ENCODE peak calls at places on chromosome 13, in seven cellular contexts. One of them, this sample, is unnamed.

GRCh38 chr13:51147732-51148131 is 36.7 kb upstream of the C13orf42 start:
- DNase-seq in aorta: no peak
- DNase-seq in SK-N-MC: no peak
- DNase-seq in CD4-positive, CD25-positive, alpha-beta regulatory T cell: no peak
- DNase-seq in OCI-LY7: no peak
- DNase-seq in fibroblast of lung: no peak
- DNase-seq in GM12878: no peak
- DNase-seq in this sample: no peak

GRCh38 chr13:48161530-48162179 is 66.8 kb upstream of the MED4 start:
- DNase-seq in OCI-LY7: no peak
- DNase-seq in CD4-positive, CD25-positive, alpha-beta regulatory T cell: no peak
- DNase-seq in aorta: peak
- DNase-seq in fibroblast of lung: no peak
- DNase-seq in GM12878: no peak
- DNase-seq in SK-N-MC: no peak
- DNase-seq in this sample: no peak

GRCh38 chr13:112990783-112991182 is 21.8 kb downstream of the MCF2L start:
- DNase-seq in SK-N-MC: no peak
- DNase-seq in CD4-positive, CD25-positive, alpha-beta regulatory T cell: no peak
- DNase-seq in OCI-LY7: no peak
- DNase-seq in GM12878: no peak
- DNase-seq in fibroblast of lung: no peak
- DNase-seq in aorta: no peak
- DNase-seq in this sample: no peak

GRCh38 chr13:97308735-97309429 is 86.7 kb downstream of the MBNL2 start:
- DNase-seq in SK-N-MC: no peak
- DNase-seq in GM12878: no peak
- DNase-seq in fibroblast of lung: peak
- DNase-seq in CD4-positive, CD25-positive, alpha-beta regulatory T cell: no peak
- DNase-seq in aorta: no peak
- DNase-seq in OCI-LY7: no peak
- DNase-seq in this sample: no peak

GRCh38 chr13:25859528-25859927 is 192.3 kb downstream of the SHISA2 start:
- DNase-seq in OCI-LY7: no peak
- DNase-seq in GM12878: no peak
- DNase-seq in SK-N-MC: no peak
- DNase-seq in fibroblast of lung: no peak
- DNase-seq in aorta: no peak
- DNase-seq in CD4-positive, CD25-positive, alpha-beta regulatory T cell: no peak
- DNase-seq in this sample: no peak

GRCh38 chr13:27730191-27730590 is 62.1 kb upstream of the GSX1 start:
- DNase-seq in GM12878: no peak
- DNase-seq in fibroblast of lung: no peak
- DNase-seq in SK-N-MC: no peak
- DNase-seq in CD4-positive, CD25-positive, alpha-beta regulatory T cell: no peak
- DNase-seq in OCI-LY7: no peak
- DNase-seq in aorta: no peak
- DNase-seq in this sample: peak

GRCh38 chr13:33644607-33645543 is 173.1 kb upstream of the RFC3 start:
- DNase-seq in OCI-LY7: no peak
- DNase-seq in CD4-positive, CD25-positive, alpha-beta regulatory T cell: no peak
- DNase-seq in SK-N-MC: no peak
- DNase-seq in fibroblast of lung: peak
- DNase-seq in GM12878: no peak
- DNase-seq in aorta: no peak
- DNase-seq in this sample: no peak

GRCh38 chr13:73090116-73090811 is 31.5 kb downstream of the KLF5 start:
- DNase-seq in GM12878: no peak
- DNase-seq in OCI-LY7: no peak
- DNase-seq in fibroblast of lung: peak
- DNase-seq in aorta: no peak
- DNase-seq in SK-N-MC: no peak
- DNase-seq in CD4-positive, CD25-positive, alpha-beta regulatory T cell: no peak
- DNase-seq in this sample: peak

GRCh38 chr13:99258210-99258860 is at the start of gene GPR18:
- DNase-seq in SK-N-MC: no peak
- DNase-seq in aorta: no peak
- DNase-seq in CD4-positive, CD25-positive, alpha-beta regulatory T cell: peak
- DNase-seq in OCI-LY7: peak
- DNase-seq in GM12878: peak
- DNase-seq in fibroblast of lung: no peak
- DNase-seq in this sample: peak

GRCh38 chr13:46386996-46387851 is at the start of gene RUBCNL:
- DNase-seq in aorta: peak
- DNase-seq in GM12878: no peak
- DNase-seq in fibroblast of lung: peak
- DNase-seq in SK-N-MC: no peak
- DNase-seq in CD4-positive, CD25-positive, alpha-beta regulatory T cell: peak
- DNase-seq in OCI-LY7: peak
- DNase-seq in this sample: no peak
- H3K4me3 ChIP-seq in aorta: peak
- H3K4me3 ChIP-seq in GM12878: peak
- H3K4me3 ChIP-seq in fibroblast of lung: peak
- H3K4me3 ChIP-seq in SK-N-MC: peak
- H3K4me3 ChIP-seq in CD4-positive, CD25-positive, alpha-beta regulatory T cell: no peak
- H3K4me3 ChIP-seq in OCI-LY7: peak
- H3K4me3 ChIP-seq in this sample: peak

DNA sequence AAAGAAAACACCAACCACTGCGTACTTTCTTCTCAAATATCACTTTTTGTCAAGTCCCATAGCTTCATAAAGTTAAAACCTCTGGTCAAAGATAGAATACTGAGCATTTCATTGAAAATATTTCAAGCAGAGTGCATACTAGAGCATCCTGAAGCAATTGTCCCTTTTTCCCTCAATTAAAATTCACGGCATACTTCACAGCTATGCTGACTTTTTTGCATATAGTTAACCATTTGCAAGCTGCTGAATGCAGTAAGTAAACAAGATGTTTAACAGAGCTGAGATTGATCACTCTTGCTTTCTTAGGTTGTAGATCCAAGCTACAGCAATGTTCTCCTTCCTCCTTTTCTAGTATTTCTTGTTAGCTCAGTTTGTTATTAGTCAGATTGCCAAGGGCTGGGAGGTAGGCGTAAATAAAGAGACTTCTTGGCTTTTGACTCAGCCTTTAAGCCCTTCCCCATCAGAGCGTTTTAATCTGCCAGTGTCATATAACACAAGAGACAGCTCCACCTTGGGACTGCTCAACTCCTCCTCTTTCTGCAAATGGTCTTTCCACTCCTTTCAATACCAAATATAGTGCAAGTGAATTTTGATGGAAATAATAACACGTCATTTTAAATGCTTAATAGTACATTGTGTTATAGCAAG is at the start of gene SLITRK6:
- DNase-seq in GM12878: no peak
- DNase-seq in fibroblast of lung: peak
- DNase-seq in SK-N-MC: peak
- DNase-seq in aorta: no peak
- DNase-seq in CD4-positive, CD25-positive, alpha-beta regulatory T cell: no peak
- DNase-seq in OCI-LY7: no peak
- DNase-seq in this sample: no peak
- H3K4me3 ChIP-seq in GM12878: no peak
- H3K4me3 ChIP-seq in fibroblast of lung: peak
- H3K4me3 ChIP-seq in SK-N-MC: peak
- H3K4me3 ChIP-seq in aorta: no peak
- H3K4me3 ChIP-seq in CD4-positive, CD25-positive, alpha-beta regulatory T cell: no peak
- H3K4me3 ChIP-seq in OCI-LY7: no peak
- H3K4me3 ChIP-seq in this sample: no peak

GRCh38 chr13:76882431-76882830 is 3.8 kb downstream of the KCTD12 start:
- DNase-seq in fibroblast of lung: peak
- DNase-seq in OCI-LY7: no peak
- DNase-seq in aorta: peak
- DNase-seq in CD4-positive, CD25-positive, alpha-beta regulatory T cell: no peak
- DNase-seq in SK-N-MC: no peak
- DNase-seq in GM12878: no peak
- DNase-seq in this sample: peak
- H3K4me3 ChIP-seq in fibroblast of lung: peak
- H3K4me3 ChIP-seq in OCI-LY7: no peak
- H3K4me3 ChIP-seq in aorta: no peak
- H3K4me3 ChIP-seq in CD4-positive, CD25-positive, alpha-beta regulatory T cell: no peak
- H3K4me3 ChIP-seq in SK-N-MC: no peak
- H3K4me3 ChIP-seq in GM12878: no peak
- H3K4me3 ChIP-seq in this sample: no peak

GRCh38 chr13:111068009-111068350 is 47.1 kb upstream of the ARHGEF7 start:
- DNase-seq in CD4-positive, CD25-positive, alpha-beta regulatory T cell: peak
- DNase-seq in aorta: no peak
- DNase-seq in fibroblast of lung: no peak
- DNase-seq in GM12878: no peak
- DNase-seq in OCI-LY7: no peak
- DNase-seq in SK-N-MC: no peak
- DNase-seq in this sample: no peak

GRCh38 chr13:111065698-111066097 is 49.4 kb upstream of the ARHGEF7 start:
- DNase-seq in aorta: no peak
- DNase-seq in OCI-LY7: no peak
- DNase-seq in GM12878: no peak
- DNase-seq in CD4-positive, CD25-positive, alpha-beta regulatory T cell: no peak
- DNase-seq in fibroblast of lung: no peak
- DNase-seq in SK-N-MC: no peak
- DNase-seq in this sample: no peak

GRCh38 chr13:111064661-111065060 is 50.4 kb upstream of the ARHGEF7 start:
- DNase-seq in GM12878: no peak
- DNase-seq in CD4-positive, CD25-positive, alpha-beta regulatory T cell: no peak
- DNase-seq in fibroblast of lung: no peak
- DNase-seq in SK-N-MC: no peak
- DNase-seq in OCI-LY7: no peak
- DNase-seq in aorta: no peak
- DNase-seq in this sample: no peak

GRCh38 chr13:111062305-111062704 is 52.8 kb upstream of the ARHGEF7 start:
- DNase-seq in GM12878: no peak
- DNase-seq in OCI-LY7: no peak
- DNase-seq in fibroblast of lung: no peak
- DNase-seq in SK-N-MC: no peak
- DNase-seq in aorta: no peak
- DNase-seq in CD4-positive, CD25-positive, alpha-beta regulatory T cell: no peak
- DNase-seq in this sample: no peak

DNA sequence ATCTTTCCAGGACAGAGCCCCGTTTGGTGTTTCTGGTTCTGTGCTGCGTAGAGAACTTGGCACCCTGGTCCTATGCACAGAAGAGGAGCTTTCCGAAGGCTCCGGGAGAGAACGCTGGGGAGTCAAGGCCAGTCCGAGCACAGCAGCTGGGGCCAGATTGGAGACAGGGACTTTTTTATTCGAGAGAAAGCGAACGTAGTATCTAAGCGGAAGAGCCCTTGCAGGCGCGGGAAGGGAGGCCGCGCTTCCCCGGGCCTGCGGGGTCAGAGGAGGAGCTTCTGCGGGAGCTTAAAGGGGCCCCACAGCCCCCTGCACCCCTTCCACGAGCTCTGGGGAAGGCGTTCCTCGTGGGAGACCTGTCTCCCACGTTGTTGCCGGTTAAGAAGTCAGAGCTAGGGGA is 48.6 kb upstream of the ARHGEF7 start:
- DNase-seq in SK-N-MC: no peak
- DNase-seq in OCI-LY7: no peak
- DNase-seq in CD4-positive, CD25-positive, alpha-beta regulatory T cell: no peak
- DNase-seq in GM12878: no peak
- DNase-seq in aorta: no peak
- DNase-seq in fibroblast of lung: no peak
- DNase-seq in this sample: no peak
- H3K4me3 ChIP-seq in SK-N-MC: no peak
- H3K4me3 ChIP-seq in OCI-LY7: no peak
- H3K4me3 ChIP-seq in CD4-positive, CD25-positive, alpha-beta regulatory T cell: no peak
- H3K4me3 ChIP-seq in GM12878: no peak
- H3K4me3 ChIP-seq in aorta: no peak
- H3K4me3 ChIP-seq in fibroblast of lung: no peak
- H3K4me3 ChIP-seq in this sample: no peak

DNA sequence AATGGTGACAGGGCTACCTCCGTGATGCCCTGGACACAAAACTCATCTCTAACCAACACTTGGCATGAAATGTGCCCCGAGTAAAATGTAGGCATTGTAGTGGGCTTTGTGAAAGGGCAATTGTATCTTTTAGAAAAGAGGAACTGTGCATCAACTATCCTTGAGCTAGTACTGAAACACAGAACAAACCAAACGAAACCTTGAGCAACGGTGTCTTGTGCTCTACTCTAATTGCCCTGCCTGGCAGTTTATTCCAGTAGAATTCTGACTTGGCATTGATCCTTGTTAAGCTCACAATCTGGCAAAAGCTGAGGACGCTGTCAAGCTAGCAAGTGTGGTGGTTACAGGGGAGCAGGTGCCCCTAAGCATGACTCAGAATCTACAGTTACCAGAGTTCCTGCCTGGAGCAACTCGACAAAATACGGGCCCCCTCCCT is 707.1 kb upstream of the SPRY2 start:
- DNase-seq in OCI-LY7: no peak
- DNase-seq in GM12878: peak
- DNase-seq in CD4-positive, CD25-positive, alpha-beta regulatory T cell: no peak
- DNase-seq in fibroblast of lung: no peak
- DNase-seq in aorta: no peak
- DNase-seq in SK-N-MC: no peak
- DNase-seq in this sample: no peak
- H3K4me3 ChIP-seq in OCI-LY7: no peak
- H3K4me3 ChIP-seq in GM12878: no peak
- H3K4me3 ChIP-seq in CD4-positive, CD25-positive, alpha-beta regulatory T cell: no peak
- H3K4me3 ChIP-seq in fibroblast of lung: no peak
- H3K4me3 ChIP-seq in aorta: no peak
- H3K4me3 ChIP-seq in SK-N-MC: no peak
- H3K4me3 ChIP-seq in this sample: no peak